ENCODE peak calls at places on chromosomes 3 and 15, in five cellular contexts. U is tibial nerve, N is IMR-90, L is H7, I is GM12865. B is an unnamed sample.

GRCh38 chr3:14177580-14178246 is 688 bp downstream of the XPC start:
- DNase-seq in U (peak), I (no peak), L (no peak), N (peak), B (peak)

GRCh38 chr15:85826756-85827515 is 32.2 kb upstream of the KLHL25 start:
- DNase-seq in L (no peak), U (no peak), N (peak), I (no peak), B (peak)

GRCh38 chr3:53255775-53256703 is at the start of gene TKT:
- DNase-seq in I (peak), L (peak), U (peak), N (peak), B (peak)

GRCh38 chr3:146125946-146126345 is 35.0 kb downstream of the PLOD2 start:
- DNase-seq in L (no peak), U (no peak), I (no peak), N (peak), B (peak)

GRCh38 chr15:19973718-19974117 is 567.9 kb downstream of the GOLGA6L6 start:
- DNase-seq in L (no peak), I (no peak), N (no peak), U (no peak), B (no peak)

GRCh38 chr15:80854104-80854503 is 74.9 kb downstream of the CEMIP start:
- DNase-seq in N (no peak), L (no peak), I (no peak), U (no peak), B (no peak)

GRCh38 chr15:60299452-60300047 is 98.2 kb downstream of the ANXA2 start:
- DNase-seq in I (no peak), U (no peak), N (no peak), L (peak), B (no peak)

GRCh38 chr15:39404767-39405173 is 176.1 kb upstream of the THBS1 start:
- DNase-seq in I (no peak), N (peak), U (no peak), L (no peak), B (peak)

GRCh38 chr3:176352716-176353334 is 844.5 kb downstream of the TBL1XR1 start:
- DNase-seq in L (no peak), N (peak), U (no peak), I (no peak), B (peak)

GRCh38 chr3:177364236-177364635 is 167.0 kb upstream of the TBL1XR1 start:
- DNase-seq in I (no peak), L (no peak), N (no peak), U (no peak), B (no peak)

GRCh38 chr15:66733976-66734375 is 31.9 kb downstream of the SMAD6 start:
- DNase-seq in N (no peak), I (no peak), U (peak), L (peak), B (no peak)

GRCh38 chr15:71080705-71081104 is 34.6 kb upstream of the THSD4 start:
- DNase-seq in I (peak), N (peak), U (no peak), L (no peak), B (peak)

GRCh38 chr3:27986204-27986879 is 255.1 kb upstream of the CMC1 start:
- DNase-seq in N (no peak), U (no peak), I (no peak), L (peak), B (no peak)

GRCh38 chr3:120438971-120439370 is 11.8 kb downstream of the FSTL1 start:
- DNase-seq in I (no peak), U (no peak), L (no peak), N (peak), B (peak)

GRCh38 chr3:182597621-182598041 is 195.7 kb upstream of the ATP11B start:
- DNase-seq in L (no peak), N (no peak), I (no peak), U (no peak), B (peak)

GRCh38 chr3:57026918-57027317 is 33.5 kb upstream of the SPATA12 start:
- DNase-seq in L (no peak), U (no peak), I (no peak), N (peak), B (peak)

GRCh38 chr15:51830279-51830806 is 890 bp downstream of the TMOD3 start:
- DNase-seq in I (peak), U (peak), N (peak), L (no peak), B (peak)

GRCh38 chr15:45645026-45645980 is 10.5 kb downstream of the SQOR start:
- DNase-seq in U (peak), I (no peak), N (peak), L (no peak), B (peak)

GRCh38 chr3:10450494-10451440 is 54.6 kb downstream of the ATP2B2 start:
- DNase-seq in U (no peak), I (no peak), N (no peak), L (peak), B (no peak)

GRCh38 chr3:134600166-134600670 is 50.6 kb downstream of the KY start:
- DNase-seq in I (no peak), L (no peak), N (no peak), U (no peak), B (peak)

GRCh38 chr3:106510206-106510605 is 641.4 kb upstream of the CBLB start:
- DNase-seq in L (no peak), U (peak), N (no peak), I (no peak), B (no peak)

GRCh38 chr3:2784627-2785026 is 325.5 kb downstream of the IL5RA start:
- DNase-seq in L (no peak), N (no peak), I (no peak), U (no peak), B (no peak)

GRCh38 chr3:99762901-99763300 is 54.8 kb upstream of the CMSS1 start:
- DNase-seq in L (no peak), I (no peak), N (no peak), U (no peak), B (no peak)

GRCh38 chr3:99768126-99768525 is 49.5 kb upstream of the CMSS1 start:
- DNase-seq in I (no peak), U (no peak), N (peak), L (no peak), B (no peak)

GRCh38 chr3:99767341-99767740 is 50.3 kb upstream of the CMSS1 start:
- DNase-seq in N (no peak), L (no peak), I (no peak), U (no peak), B (no peak)

GRCh38 chr3:99764377-99764776 is 53.3 kb upstream of the CMSS1 start:
- DNase-seq in I (no peak), L (no peak), U (no peak), N (no peak), B (no peak)

GRCh38 chr3:99765042-99765942 is 52.4 kb upstream of the CMSS1 start:
- DNase-seq in I (no peak), N (peak), L (no peak), U (no peak), B (peak)
- H3K4me3 ChIP-seq in I (no peak), N (no peak), L (no peak), U (no peak), B (no peak)

GRCh38 chr3:15795563-15796308 is 2.0 kb downstream of the ANKRD28 start:
- DNase-seq in U (no peak), I (peak), N (peak), L (no peak), B (peak)
- H3K4me3 ChIP-seq in U (peak), I (peak), N (peak), L (no peak), B (peak)

GRCh38 chr3:52023101-52023770 is 27.5 kb upstream of the RPL29 start:
- DNase-seq in N (no peak), L (no peak), U (no peak), I (no peak), B (no peak)

GRCh38 chr3:52025453-52025852 is 29.8 kb upstream of the RPL29 start:
- DNase-seq in N (no peak), L (no peak), U (no peak), I (no peak), B (no peak)

GRCh38 chr3:52024765-52025452 is 29.2 kb upstream of the RPL29 start:
- DNase-seq in U (no peak), I (no peak), L (no peak), N (no peak), B (no peak)

GRCh38 chr3:52022323-52023100 is 26.8 kb upstream of the RPL29 start:
- DNase-seq in U (no peak), I (no peak), L (peak), N (peak), B (no peak)

DNA sequence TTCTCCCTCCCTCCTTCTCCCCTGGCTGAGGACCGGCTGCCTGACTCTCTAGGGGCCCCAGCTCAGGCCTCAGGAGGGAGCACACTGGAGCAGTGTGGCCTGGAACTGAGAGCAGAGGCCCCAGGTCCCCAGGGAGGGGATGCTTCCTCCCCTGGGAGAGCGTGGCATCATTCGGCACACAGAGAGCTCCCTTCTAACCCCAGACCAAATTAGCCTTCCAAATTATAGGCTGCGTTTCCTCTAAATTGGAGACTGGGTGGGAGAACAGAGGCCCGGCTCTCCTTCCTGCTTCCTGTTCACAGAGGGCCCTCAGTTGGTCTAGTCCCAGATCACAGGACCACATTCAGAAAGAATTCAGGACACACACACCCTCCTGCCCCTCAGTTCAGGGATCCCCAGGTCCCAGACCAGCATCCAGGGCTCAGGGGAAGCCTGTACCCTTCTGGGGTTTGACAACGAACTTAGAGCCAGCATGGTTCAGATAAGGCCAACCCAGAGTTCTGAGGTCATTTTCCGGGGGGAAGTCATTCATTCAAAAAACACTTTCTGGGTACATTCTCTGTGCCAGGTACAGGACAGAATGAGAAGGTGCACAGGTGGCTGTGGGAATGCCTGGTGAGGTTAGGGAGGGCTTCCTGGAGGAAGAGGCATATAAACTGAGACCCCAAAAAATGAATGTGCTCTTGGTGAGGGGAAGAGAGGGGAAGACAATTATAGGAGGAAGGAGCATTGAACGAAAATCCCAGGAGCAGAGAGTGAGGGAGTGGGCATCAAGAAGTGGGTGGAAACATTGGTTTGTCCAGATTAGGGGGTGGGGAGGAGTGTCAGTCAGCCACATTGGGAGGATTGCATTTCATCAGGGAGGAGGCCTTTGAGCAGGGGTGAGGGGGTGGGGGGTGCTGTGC is 28.4 kb upstream of the RPL29 start:
- DNase-seq in U (no peak), I (peak), N (no peak), L (no peak), B (no peak)
- H3K4me3 ChIP-seq in U (no peak), I (no peak), N (no peak), L (no peak), B (no peak)

GRCh38 chr3:185151101-185151958 is 1.5 kb downstream of the C3orf70 start:
- DNase-seq in I (no peak), L (no peak), U (no peak), N (no peak), B (no peak)

GRCh38 chr3:185153170-185153733 is 392 bp upstream of the C3orf70 start:
- DNase-seq in N (no peak), L (peak), I (no peak), U (peak), B (no peak)

GRCh38 chr3:185152433-185153169 is at the start of gene C3orf70:
- DNase-seq in N (peak), L (peak), U (no peak), I (peak), B (peak)

GRCh38 chr3:185150561-185150960 is 2.3 kb downstream of the C3orf70 start:
- DNase-seq in N (no peak), L (no peak), U (no peak), I (no peak), B (no peak)

DNA sequence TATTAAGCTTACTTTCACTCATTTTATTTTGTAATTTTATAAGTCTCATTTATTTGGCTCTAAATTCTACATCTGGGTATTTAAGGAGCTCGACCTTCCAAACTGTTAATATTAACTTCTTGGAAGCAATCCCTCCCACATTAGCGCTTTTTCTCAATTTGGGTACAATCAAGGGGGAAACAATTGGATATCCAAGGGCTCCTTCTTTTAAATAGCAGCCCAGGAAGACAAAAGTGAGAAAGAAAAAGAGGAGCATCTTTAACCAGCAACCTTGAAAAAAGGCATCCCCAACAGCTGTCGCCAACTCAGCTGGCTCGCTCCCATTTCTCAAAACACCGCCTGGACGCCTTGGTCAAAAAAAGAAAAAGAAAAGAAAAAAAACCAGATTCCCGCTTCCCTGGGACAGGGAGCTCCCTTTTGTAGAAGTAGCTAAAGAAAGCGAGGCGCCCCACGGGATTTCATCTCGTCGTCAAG is 864 bp downstream of the C3orf70 start:
- DNase-seq in I (no peak), N (peak), L (no peak), U (peak), B (no peak)
- H3K4me3 ChIP-seq in I (peak), N (peak), L (peak), U (peak), B (peak)

DNA sequence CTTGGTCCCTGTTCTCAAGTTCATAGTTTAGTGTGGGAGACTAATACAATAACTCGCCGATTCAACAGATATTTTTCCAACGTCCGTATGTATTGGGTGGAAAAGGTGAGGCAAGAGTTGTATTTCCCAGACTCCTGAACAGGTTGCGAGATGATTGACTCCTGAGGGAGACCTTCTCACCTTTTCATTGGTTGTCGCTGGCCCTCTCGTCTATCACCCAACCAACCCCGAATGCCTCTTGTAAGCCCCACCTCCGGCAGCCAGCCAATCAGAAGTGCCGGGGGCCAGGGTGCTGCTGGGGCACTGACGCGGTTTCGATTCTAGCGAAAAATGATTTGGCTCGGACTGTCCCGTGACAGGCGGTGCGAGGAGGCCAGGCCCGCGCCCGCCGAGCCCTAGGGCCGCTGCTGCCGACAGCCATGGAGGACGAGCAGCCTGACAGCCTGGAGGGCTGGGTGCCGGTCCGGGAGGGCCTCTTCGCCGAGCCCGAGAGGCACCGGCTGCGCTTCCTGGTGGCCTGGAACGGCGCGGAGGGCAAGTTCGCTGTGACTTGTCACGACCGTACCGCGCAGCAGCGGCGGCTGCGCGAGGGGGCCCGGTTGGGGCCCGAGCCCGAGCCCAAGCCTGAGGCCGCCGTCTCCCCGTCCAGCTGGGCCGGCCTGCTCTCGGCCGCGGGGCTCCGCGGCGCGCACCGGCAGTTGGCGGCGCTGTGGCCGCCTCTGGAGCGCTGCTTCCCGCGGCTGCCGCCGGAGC is at the start of gene WHAMM:
- DNase-seq in I (peak), L (peak), U (peak), N (peak), B (peak)
- H3K4me3 ChIP-seq in I (peak), L (peak), U (peak), N (peak), B (peak)

DNA sequence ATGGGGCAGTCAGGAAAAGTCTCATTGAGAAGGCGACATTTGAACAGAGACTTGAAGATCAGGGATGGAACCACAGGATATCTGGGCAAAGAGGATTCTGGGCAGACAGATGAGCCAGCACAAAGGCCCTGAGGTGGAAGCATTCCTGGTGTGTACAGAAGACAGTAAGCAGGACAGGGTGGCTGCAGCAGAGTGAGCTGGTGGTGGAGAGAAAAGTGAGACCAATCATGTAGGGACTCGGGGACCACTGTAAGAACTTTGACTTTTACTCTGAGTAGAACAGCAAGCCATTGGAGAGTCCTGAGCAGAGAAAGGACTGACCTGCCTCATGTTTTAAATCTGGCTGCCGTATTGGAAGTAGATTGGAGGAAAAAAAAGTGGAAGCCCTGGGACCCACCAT is 29.9 kb upstream of the LRRFIP2 start:
- DNase-seq in N (no peak), I (no peak), U (no peak), L (no peak), B (no peak)
- H3K4me3 ChIP-seq in N (no peak), I (no peak), U (no peak), L (no peak), B (no peak)

GRCh38 chr3:148512648-148513047 is 185.1 kb upstream of the AGTR1 start:
- DNase-seq in N (peak), U (no peak), I (no peak), L (no peak), B (no peak)

GRCh38 chr3:148518520-148518919 is 179.2 kb upstream of the AGTR1 start:
- DNase-seq in U (no peak), L (no peak), N (no peak), I (no peak), B (no peak)

DNA sequence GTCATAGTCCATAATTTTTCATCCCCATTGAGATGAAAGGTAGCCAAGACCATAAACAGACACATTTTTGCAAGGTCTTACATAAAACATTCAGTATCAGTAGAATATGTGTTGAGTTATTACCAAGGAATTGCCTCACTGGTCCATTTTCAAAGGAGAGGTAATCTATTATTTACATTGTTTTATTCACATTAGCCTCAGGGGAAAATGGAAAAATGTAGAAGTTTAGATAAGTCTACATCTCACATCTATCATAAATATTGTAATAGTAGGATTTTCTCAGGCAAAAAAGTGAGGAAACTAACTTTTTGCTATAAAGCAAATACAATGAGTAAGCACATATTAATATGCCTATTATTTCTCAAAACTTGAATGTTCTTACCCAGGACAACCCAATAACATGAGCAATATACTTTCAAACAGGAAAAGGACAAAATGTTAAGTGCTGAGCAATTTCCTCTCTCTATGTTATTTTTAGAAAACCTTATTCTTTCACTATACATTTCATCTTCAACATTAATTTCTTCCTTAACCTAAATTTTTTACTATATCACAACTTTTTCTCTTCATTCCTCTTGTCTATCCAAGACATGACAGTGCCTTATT is 184.5 kb upstream of the AGTR1 start:
- DNase-seq in I (no peak), L (no peak), U (no peak), N (peak), B (peak)
- H3K4me3 ChIP-seq in I (no peak), L (no peak), U (no peak), N (no peak), B (no peak)

GRCh38 chr3:186193534-186194450 is 84.9 kb upstream of the ETV5 start:
- DNase-seq in I (no peak), U (no peak), N (no peak), L (peak), B (no peak)
- H3K4me3 ChIP-seq in I (no peak), U (peak), N (no peak), L (peak), B (peak)

B was measured in choroid plexus epithelial cell.